ENCODE peak calls at places on chromosomes 2 and 18, in five cellular contexts. G is IMR-90, F is lung, V is body of pancreas, L is left ventricle myocardium inferior. J is an unnamed sample. For H3K4me1, the result is how much of the 10 kb centered on the place peaks cover.

GRCh38 chr2:162473-163135 is 101.2 kb downstream of the SH3YL1 start:
- DNase-seq in G (no peak), F (no peak), V (no peak), L (no peak), J (no peak)

GRCh38 chr18:41624461-41624860 is 330.6 kb upstream of the PIK3C3 start:
- DNase-seq in G (no peak), F (no peak), V (no peak), L (no peak), J (peak)

GRCh38 chr2:43100883-43101662 is 125.3 kb downstream of the ZFP36L2 start:
- DNase-seq in G (peak), F (no peak), V (peak), L (peak), J (no peak)

GRCh38 chr2:77566582-77566981 is 44.4 kb upstream of the LRRTM4 start:
- DNase-seq in G (no peak), F (no peak), V (no peak), L (no peak), J (no peak)

GRCh38 chr18:55384551-55385275 is 203.3 kb downstream of the TCF4 start:
- DNase-seq in G (peak), F (no peak), V (no peak), L (no peak), J (peak)

GRCh38 chr2:69741281-69742169 is at the start of gene ANXA4:
- DNase-seq in G (peak), F (peak), V (peak), L (peak), J (peak)

GRCh38 chr2:47904903-47905453 is 1.3 kb downstream of the FBXO11 start:
- DNase-seq in G (no peak), F (peak), V (peak), L (peak), J (peak)

GRCh38 chr2:203436496-203436895 is 98.6 kb downstream of the RAPH1 start:
- DNase-seq in G (no peak), F (no peak), V (no peak), L (no peak), J (no peak)

GRCh38 chr18:363327-364115 is 95.7 kb upstream of the THOC1 start:
- DNase-seq in G (peak), F (no peak), V (no peak), L (no peak), J (no peak)

GRCh38 chr2:40344364-40344763 is 107.5 kb downstream of the SLC8A1 start:
- DNase-seq in G (peak), F (no peak), V (no peak), L (no peak), J (no peak)

GRCh38 chr2:66426250-66427064 is 8.5 kb upstream of the MEIS1 start:
- DNase-seq in G (no peak), F (no peak), V (no peak), L (no peak), J (no peak)

GRCh38 chr2:140593159-140593558 is 1537.7 kb downstream of the LRP1B start:
- DNase-seq in G (no peak), F (no peak), V (no peak), L (no peak), J (no peak)

GRCh38 chr2:85801871-85802270 is 48.1 kb downstream of the ATOH8 start:
- DNase-seq in G (no peak), F (no peak), V (no peak), L (no peak), J (no peak)

GRCh38 chr2:68740184-68740914 is 5.7 kb downstream of the ARHGAP25 start:
- DNase-seq in G (peak), F (no peak), V (no peak), L (no peak), J (peak)

GRCh38 chr2:60808330-60808801 is 52.3 kb downstream of the PAPOLG start:
- DNase-seq in G (no peak), F (no peak), V (no peak), L (no peak), J (no peak)

DNA sequence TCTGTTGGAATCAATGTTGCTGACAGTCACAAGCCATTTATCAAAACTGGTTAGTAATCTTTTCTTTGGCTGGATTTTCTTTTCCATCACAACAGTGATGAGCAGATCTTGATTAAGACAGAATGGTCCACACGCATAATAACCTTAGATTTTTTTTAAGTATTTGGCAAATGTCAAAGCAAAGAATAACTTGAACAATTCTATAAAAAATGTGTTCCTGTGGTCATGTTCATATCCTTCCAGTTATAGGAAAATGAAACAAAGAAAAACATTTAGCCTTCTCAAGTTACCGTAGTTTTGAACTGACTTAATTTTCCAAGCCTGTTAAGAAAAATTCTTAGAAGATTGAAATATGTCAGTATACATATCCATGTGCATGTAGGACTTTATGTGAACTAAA is 659.9 kb upstream of the ID2 start:
- DNase-seq in G (no peak), F (no peak), V (no peak), L (no peak), J (no peak)
- TF ChIP-seq CTCF in G (no peak), F (no peak), V (no peak), L (no peak), J (no peak)

GRCh38 chr2:105909215-105909614 is 164.5 kb downstream of the NCK2 start:
- DNase-seq in G (no peak), F (no peak), V (no peak), L (no peak), J (no peak)
- H3K4me1 ChIP-seq in G (under half), F (under half), V (under half), L (under half), J (under half)

DNA sequence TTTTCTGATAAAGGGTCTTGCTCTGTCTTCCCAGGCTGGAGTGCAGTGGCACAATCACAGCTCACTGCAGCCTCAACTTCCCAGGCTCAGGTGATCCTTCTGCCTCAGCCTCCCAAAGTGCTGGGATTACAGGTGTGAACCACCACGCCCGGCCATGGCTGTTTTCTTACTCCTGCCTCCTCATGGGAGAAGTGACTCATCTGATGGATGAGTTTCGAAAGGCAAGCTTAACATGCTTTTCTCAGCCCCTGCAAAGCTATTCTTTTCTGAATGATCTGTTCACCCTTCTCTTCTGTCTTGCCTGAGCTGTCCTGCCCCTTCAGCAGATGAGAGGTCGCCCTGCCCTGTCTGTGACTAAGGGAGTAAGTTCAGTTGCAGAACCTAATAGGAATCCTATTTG is 929 bp upstream of the CREG2 start:
- DNase-seq in G (peak), F (no peak), V (no peak), L (no peak), J (peak)
- H3K27ac ChIP-seq in G (no peak), F (no peak), V (no peak), L (no peak), J (peak)

DNA sequence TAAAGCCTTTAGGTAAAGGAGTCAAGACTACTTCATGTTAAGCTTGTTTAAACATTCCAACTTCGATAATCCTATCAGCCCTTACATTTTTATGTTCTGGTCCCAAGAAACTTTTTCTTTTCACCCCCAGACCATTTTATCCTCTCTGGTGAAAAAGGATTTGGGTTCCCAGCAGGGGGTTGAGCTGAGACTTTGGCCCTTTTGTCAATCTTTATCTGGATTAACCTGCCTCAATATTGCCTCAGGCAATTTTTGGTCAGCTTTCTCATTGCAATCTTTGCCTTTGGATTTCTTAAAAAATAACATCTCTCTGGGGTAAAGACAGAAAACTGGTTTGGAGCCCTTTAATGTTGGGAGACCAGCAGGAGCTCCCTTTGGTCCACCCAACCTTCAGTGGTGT is 33.9 kb upstream of the CSRNP3 start:
- DNase-seq in G (no peak), F (no peak), V (no peak), L (no peak), J (no peak)
- TF ChIP-seq CTCF in G (no peak), F (no peak), V (no peak), L (no peak), J (no peak)

GRCh38 chr2:120682654-120683053 is 53.0 kb upstream of the GLI2 start:
- DNase-seq in G (no peak), F (no peak), V (no peak), L (no peak), J (no peak)
- H3K4me1 ChIP-seq in G (under half), F (under half), V (under half), L (under half), J (under half)